ENCODE peak calls at places on chromosome 11, in eight cellular contexts. H is right atrium auricular region; Q is ACHN; E is upper lobe of right lung; M is stimulated activated effector memory CD8-positive, alpha-beta T cell treated with anti-CD3 and anti-CD28 coated beads, Interleukin-12 subunit alpha, Interleukin-12 subunit beta, amount 100 ng/mL, for 72 hours; X is cardiac fibroblast; C is body of pancreas; J is thoracic aorta. S is an unnamed sample.
A peak's percentile ranks its signal among the peaks of the same experiment; 100 is the strongest.

GRCh38 chr11:112241486-112241885 is 15.3 kb downstream of the PTS start:
- DNase-seq in E (no peak), C (no peak), M (no peak), X (peak; percentile 85), Q (no peak), H (no peak), J (no peak), S (no peak)

GRCh38 chr11:66082936-66083698 is 13.0 kb downstream of the PACS1 start:
- DNase-seq in Q (no peak), E (no peak), J (no peak), M (no peak), H (no peak), C (peak; percentile 41), X (peak; percentile 46), S (no peak)

GRCh38 chr11:78203184-78203583 is 14.5 kb downstream of the USP35 start:
- DNase-seq in H (no peak), E (no peak), C (no peak), M (no peak), J (no peak), X (no peak), Q (no peak), S (no peak)

GRCh38 chr11:2767751-2768150 is 68.0 kb upstream of the KCNQ1OT1 start:
- DNase-seq in C (no peak), Q (no peak), E (no peak), J (no peak), H (no peak), M (no peak), X (no peak), S (no peak)

GRCh38 chr11:116808262-116809175 is 14.6 kb downstream of the APOA4 start:
- DNase-seq in Q (no peak), C (peak; percentile 83), M (no peak), H (no peak), J (no peak), E (peak; percentile 87), X (peak; percentile 87), S (no peak)

GRCh38 chr11:2376751-2377451 is at the start of gene CD81:
- DNase-seq in E (peak; percentile 63), C (peak; percentile 59), J (no peak), Q (peak; percentile 25), X (peak; percentile 58), M (peak; percentile 70), H (no peak), S (no peak)

GRCh38 chr11:130315354-130315970 is 745 bp upstream of the ZBTB44 start:
- DNase-seq in Q (no peak), X (no peak), J (no peak), M (peak; percentile 42), E (peak; percentile 82), C (peak; percentile 52), H (no peak), S (no peak)

GRCh38 chr11:126733685-126734084 is 266.9 kb downstream of the KIRREL3 start:
- DNase-seq in Q (no peak), J (no peak), M (no peak), H (no peak), E (no peak), X (no peak), C (no peak), S (no peak)

GRCh38 chr11:46119352-46120216 is 1.7 kb downstream of the PHF21A start:
- DNase-seq in X (peak; percentile 82), C (peak; percentile 50), Q (peak; percentile 50), M (peak; percentile 43), E (peak; percentile 68), H (no peak), J (no peak), S (no peak)

S was measured in RCC 7860.